ENCODE peak calls at places on chromosomes 2 and 18, in nine cellular contexts. Y is cardiac fibroblast, Q is breast epithelium, E is epithelial cell of esophagus, U is lower lobe of right lung, R is AG04450, G is PC-3, C is left lung, Z is tibial nerve. V is an unnamed sample.

GRCh38 chr2:210954508-210954907 is 398.1 kb downstream of the CPS1 start:
- DNase-seq in U (no peak), C (no peak), Y (no peak), R (no peak), G (no peak), Q (no peak), E (no peak), Z (no peak), V (no peak)

GRCh38 chr2:159133795-159134194 is 152.7 kb downstream of the WDSUB1 start:
- DNase-seq in U (no peak), Z (no peak), Q (no peak), E (no peak), G (no peak), Y (peak), C (no peak), R (no peak), V (no peak)

GRCh38 chr2:55102056-55102812 is 52.0 kb upstream of the RTN4 start:
- DNase-seq in Q (no peak), U (no peak), Y (peak), G (peak), Z (no peak), R (peak), C (no peak), E (peak), V (no peak)

GRCh38 chr2:61727746-61728145 is 126.1 kb downstream of the FAM161A start:
- DNase-seq in G (peak), Y (peak), U (no peak), R (no peak), C (no peak), Q (no peak), E (no peak), Z (no peak), V (no peak)

GRCh38 chr2:974054-974453 is 23.4 kb downstream of the SNTG2 start:
- DNase-seq in G (no peak), E (no peak), Q (no peak), Z (no peak), C (no peak), U (no peak), Y (no peak), R (no peak), V (no peak)

GRCh38 chr18:44840053-44840826 is 159.6 kb downstream of the SETBP1 start:
- DNase-seq in Q (no peak), G (no peak), Y (no peak), Z (no peak), U (no peak), C (no peak), E (peak), R (no peak), V (no peak)

GRCh38 chr18:10149768-10150556 is 236.1 kb downstream of the VAPA start:
- DNase-seq in Q (no peak), R (no peak), Z (no peak), U (no peak), Y (no peak), C (no peak), E (no peak), G (no peak), V (peak)

GRCh38 chr2:12715258-12715865 is 1.4 kb upstream of the TRIB2 start:
- DNase-seq in Z (no peak), Q (no peak), R (no peak), U (no peak), E (peak), G (no peak), Y (no peak), C (no peak), V (no peak)

GRCh38 chr2:60351802-60352201 is 201.7 kb downstream of the BCL11A start:
- DNase-seq in Y (no peak), C (no peak), R (no peak), U (no peak), G (no peak), Q (no peak), Z (no peak), E (no peak), V (no peak)

GRCh38 chr18:59402432-59403090 is 43.5 kb upstream of the LMAN1 start:
- DNase-seq in Q (peak), R (peak), G (peak), Y (peak), C (peak), U (peak), Z (peak), E (peak), V (peak)

GRCh38 chr2:188201639-188202038 is 90.0 kb upstream of the GULP1 start:
- DNase-seq in Z (no peak), G (no peak), C (no peak), U (no peak), Y (no peak), E (no peak), R (no peak), Q (no peak), V (no peak)

GRCh38 chr2:188193230-188193629 is 98.4 kb upstream of the GULP1 start:
- DNase-seq in C (no peak), R (no peak), Q (no peak), E (peak), Z (no peak), Y (peak), U (no peak), G (peak), V (no peak)

GRCh38 chr2:188199716-188200128 is 92.0 kb upstream of the GULP1 start:
- DNase-seq in Z (no peak), G (peak), Q (no peak), U (no peak), Y (peak), C (no peak), E (peak), R (peak), V (no peak)

DNA sequence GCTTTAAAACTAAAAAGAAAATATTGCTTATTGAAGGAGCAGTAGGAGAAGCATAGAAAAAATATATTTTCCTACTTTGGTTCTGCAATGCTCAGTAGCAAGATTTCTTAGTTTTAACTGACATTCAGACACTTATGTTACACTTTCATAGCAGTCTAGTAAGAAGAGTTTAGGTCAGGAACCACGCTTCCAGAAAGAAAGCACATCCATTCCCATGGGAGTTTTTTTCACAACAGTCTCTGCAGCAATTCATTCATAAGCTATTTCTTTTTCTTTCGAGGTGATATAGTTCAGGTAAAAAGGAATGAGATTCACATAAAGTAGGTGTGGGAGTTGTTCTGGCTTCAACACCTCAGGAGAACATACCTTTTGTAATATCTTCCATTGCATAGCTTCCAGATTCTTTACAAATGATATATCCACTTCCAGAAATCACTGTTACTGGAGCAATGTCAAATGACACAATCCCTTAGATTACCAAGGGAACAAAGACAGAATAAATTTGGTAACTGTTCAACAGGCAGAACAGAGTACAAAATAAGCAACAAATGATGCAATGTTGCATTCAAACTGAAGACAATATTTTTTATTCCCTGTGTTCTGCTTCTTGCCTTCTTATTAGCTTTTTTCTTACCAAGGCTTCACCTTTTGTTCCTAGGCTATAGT is 95.2 kb upstream of the GULP1 start:
- DNase-seq in R (no peak), Q (no peak), E (peak), Y (peak), G (no peak), C (no peak), Z (no peak), U (no peak), V (no peak)
- H3K4me3 ChIP-seq in R (no peak), Q (no peak), E (no peak), Y (no peak), G (no peak), C (no peak), Z (no peak), U (no peak), V (no peak)

DNA sequence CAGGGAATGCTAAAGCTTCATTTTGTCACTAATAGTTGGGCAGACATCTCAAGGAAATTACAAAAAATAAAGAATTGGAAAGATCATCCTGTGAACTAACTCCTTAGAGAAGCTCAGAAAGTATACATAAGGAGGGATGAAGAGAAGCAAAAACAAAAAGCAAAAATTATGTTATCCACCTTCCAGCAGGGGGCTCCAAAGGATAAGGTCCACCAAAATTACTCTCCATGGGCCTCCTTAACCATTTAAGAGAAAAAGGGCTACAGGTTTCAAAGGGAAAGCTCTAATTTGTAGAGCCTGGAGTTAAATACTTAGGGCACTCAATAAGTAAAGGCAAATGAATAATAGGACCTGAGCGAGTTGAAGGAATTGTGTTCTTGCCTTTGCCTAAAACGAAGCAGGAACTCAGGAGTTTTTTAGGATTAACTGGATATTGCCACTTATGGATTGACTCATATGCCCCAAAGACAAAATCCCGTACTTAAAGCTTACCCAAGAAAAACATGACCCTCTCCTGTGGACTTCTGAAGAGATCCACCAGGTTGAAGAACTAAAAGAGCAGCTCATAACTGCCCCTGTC is 1167.9 kb downstream of the DSC3 start:
- DNase-seq in Z (no peak), G (peak), R (no peak), U (no peak), E (peak), Q (no peak), Y (peak), C (no peak), V (no peak)
- TF ChIP-seq CTCF in Z (peak), G (peak), R (peak), U (peak), E (peak), Q (no peak), Y (peak), C (no peak), V (no peak)

GRCh38 chr2:28321426-28321825 is 71.2 kb upstream of the FOSL2 start:
- DNase-seq in C (no peak), Q (no peak), Z (no peak), G (no peak), R (no peak), E (no peak), U (no peak), Y (peak), V (no peak)
- H3K4me3 ChIP-seq in C (no peak), Q (no peak), Z (no peak), G (no peak), R (no peak), E (no peak), U (no peak), Y (no peak), V (no peak)

GRCh38 chr2:132443106-132443505 is 26.5 kb downstream of the GPR39 start:
- DNase-seq in G (no peak), U (no peak), E (no peak), C (no peak), Y (no peak), R (no peak), Q (no peak), Z (no peak), V (no peak)

GRCh38 chr2:132449868-132450267 is 33.3 kb downstream of the GPR39 start:
- DNase-seq in C (no peak), G (no peak), U (no peak), Z (no peak), R (no peak), E (no peak), Y (no peak), Q (no peak), V (no peak)

GRCh38 chr2:132448331-132448730 is 31.7 kb downstream of the GPR39 start:
- DNase-seq in R (no peak), Q (no peak), E (no peak), Y (peak), G (no peak), Z (no peak), U (no peak), C (no peak), V (no peak)

GRCh38 chr2:132446460-132446859 is 29.9 kb downstream of the GPR39 start:
- DNase-seq in Y (no peak), E (no peak), Q (no peak), R (no peak), C (no peak), Z (no peak), U (no peak), G (no peak), V (no peak)

GRCh38 chr2:132448771-132449170 is 32.2 kb downstream of the GPR39 start:
- DNase-seq in Q (no peak), C (no peak), R (peak), U (no peak), G (peak), Y (peak), E (peak), Z (peak), V (no peak)
- TF ChIP-seq CTCF in Q (peak), C (peak), R (peak), U (peak), G (peak), Y (peak), E (peak), Z (peak), V (peak)

V was measured in tibial artery.